ENCODE peak calls at places on chromosomes 12 and 14, in six cellular contexts. G is AG10803; Z is KG1; O is ureter; W is EL; M is stimulated activated effector memory CD8-positive, alpha-beta T cell treated with anti-CD3 and anti-CD28 coated beads, Interleukin-12 subunit alpha, Interleukin-12 subunit beta, amount 100 ng/mL, for 72 hours. I is an unnamed sample.

GRCh38 chr12:104457746-104458644 is 1.2 kb downstream of the CHST11 start:
- DNase-seq in O (no peak), G (peak), Z (no peak), M (peak), W (peak), I (no peak)

GRCh38 chr12:64737539-64737938 is 21.7 kb downstream of the GNS start:
- DNase-seq in W (no peak), M (no peak), Z (no peak), G (no peak), O (no peak), I (no peak)

GRCh38 chr14:106802413-106803364 is 1276.3 kb downstream of the TMEM121 start:
- DNase-seq in O (no peak), G (no peak), W (no peak), Z (no peak), M (no peak), I (no peak)

GRCh38 chr12:57479376-57480115 is at the start of gene ARHGAP9:
- DNase-seq in W (no peak), M (peak), O (no peak), Z (no peak), G (no peak), I (no peak)

GRCh38 chr14:65846469-65846868 is 433.9 kb downstream of the FUT8 start:
- DNase-seq in W (no peak), M (no peak), G (no peak), Z (peak), O (no peak), I (no peak)

GRCh38 chr14:51540364-51540763 is 111.3 kb upstream of the FRMD6 start:
- DNase-seq in W (peak), G (peak), Z (no peak), O (no peak), M (no peak), I (peak)

GRCh38 chr14:98323850-98324249 is 948.1 kb downstream of the BCL11B start:
- DNase-seq in W (no peak), G (no peak), Z (no peak), M (no peak), O (no peak), I (no peak)

GRCh38 chr12:52305921-52306705 is 14.8 kb upstream of the KRT81 start:
- DNase-seq in W (no peak), G (no peak), M (no peak), Z (no peak), O (no peak), I (no peak)

GRCh38 chr14:24366664-24367505 is 1.1 kb upstream of the NFATC4 start:
- DNase-seq in G (peak), Z (no peak), W (peak), M (peak), O (peak), I (peak)

GRCh38 chr14:88841741-88842140 is 17.3 kb downstream of the TTC8 start:
- DNase-seq in M (no peak), O (no peak), G (no peak), Z (no peak), W (peak), I (peak)

GRCh38 chr14:21978184-21978998 is 304.8 kb upstream of the OR4E1 start:
- DNase-seq in Z (no peak), G (peak), M (peak), W (peak), O (no peak), I (no peak)

GRCh38 chr12:86666311-86666710 is 410.1 kb upstream of the MGAT4C start:
- DNase-seq in W (peak), G (peak), M (no peak), Z (no peak), O (no peak), I (no peak)

GRCh38 chr12:53230971-53231858 is 794 bp downstream of the RARG start:
- DNase-seq in O (no peak), W (no peak), M (no peak), G (no peak), Z (no peak), I (peak)

I was measured in foreskin fibroblast.